ENCODE peak calls at places on chromosome 9, in ten cellular contexts. Q is tibial nerve, C is ELR, V is ACHN, D is transverse colon, P is HCEC 1CT, H is hypothalamus, Y is heart right ventricle, N is GM12865, B is GM03348. S is an unnamed sample.

GRCh38 chr9:114314881-114315722 is 7.8 kb upstream of the ORM1 start:
- DNase-seq in Q (no peak), C (no peak), V (no peak), D (no peak), P (no peak), H (no peak), Y (no peak), N (no peak), B (no peak), S (no peak)

GRCh38 chr9:4741365-4742031 is 496 bp upstream of the AK3 start:
- DNase-seq in Q (no peak), C (peak), V (peak), D (peak), P (peak), H (peak), Y (peak), N (no peak), B (peak), S (no peak)

GRCh38 chr9:113946496-113947115 is 70.5 kb downstream of the ZNF618 start:
- DNase-seq in Q (peak), C (no peak), V (no peak), D (no peak), P (no peak), H (no peak), Y (no peak), N (no peak), B (no peak), S (no peak)

GRCh38 chr9:99025616-99026270 is 79.2 kb upstream of the TGFBR1 start:
- DNase-seq in Q (no peak), C (no peak), V (no peak), D (no peak), P (no peak), H (no peak), Y (no peak), N (no peak), B (no peak), S (no peak)

GRCh38 chr9:126676685-126677143 is 63.0 kb downstream of the LMX1B start:
- DNase-seq in Q (no peak), C (no peak), V (no peak), D (no peak), P (no peak), H (no peak), Y (no peak), N (no peak), B (no peak), S (no peak)

GRCh38 chr9:112331676-112331955 is 1.8 kb downstream of the PTBP3 start:
- DNase-seq in Q (no peak), C (peak), V (peak), D (no peak), P (no peak), H (no peak), Y (no peak), N (no peak), B (no peak), S (no peak)

GRCh38 chr9:76658510-76659231 is 105.6 kb upstream of the PCA3 start:
- DNase-seq in Q (no peak), C (peak), V (peak), D (no peak), P (peak), H (no peak), Y (no peak), N (peak), B (peak), S (peak)

GRCh38 chr9:131727184-131727785 is 12.6 kb downstream of the RAPGEF1 start:
- DNase-seq in Q (no peak), C (peak), V (peak), D (no peak), P (peak), H (no peak), Y (no peak), N (peak), B (peak), S (peak)

GRCh38 chr9:17134396-17134842 is 421 bp upstream of the CNTLN start:
- DNase-seq in Q (peak), C (no peak), V (peak), D (no peak), P (peak), H (no peak), Y (peak), N (no peak), B (no peak), S (peak)

GRCh38 chr9:117783828-117784227 is 79.6 kb downstream of the TLR4 start:
- DNase-seq in Q (no peak), C (no peak), V (no peak), D (peak), P (no peak), H (no peak), Y (no peak), N (peak), B (no peak), S (no peak)

GRCh38 chr9:119412399-119412798 is 43.2 kb upstream of the BRINP1 start:
- DNase-seq in Q (no peak), C (no peak), V (no peak), D (no peak), P (no peak), H (no peak), Y (no peak), N (no peak), B (no peak), S (no peak)

GRCh38 chr9:90343360-90343759 is 299.3 kb downstream of the DIRAS2 start:
- DNase-seq in Q (no peak), C (peak), V (peak), D (no peak), P (no peak), H (no peak), Y (no peak), N (no peak), B (peak), S (no peak)

S was measured in LHCN-M2.